ENCODE peak calls at places on chromosomes 12 and 14, in nine cellular contexts. One of them, this sample, is unnamed.

GRCh38 chr14:95490727-95491451 is 25.6 kb downstream of the SYNE3 start:
- DNase-seq in activated CD8-positive, alpha-beta memory T cell treated with anti-CD3 and anti-CD28 coated beads for 1 hour: no peak
- DNase-seq in fibroblast of the aortic adventitia: peak; percentile 86
- DNase-seq in adipocyte: no peak
- DNase-seq in NCI-H1417 treated with DMSO at 0.1 percent for 48 hours: no peak
- DNase-seq in Right ventricle myocardium superior: peak; percentile 82
- DNase-seq in 8988T: no peak
- DNase-seq in AG08395: no peak
- DNase-seq in non-pigmented ciliary epithelial cell: no peak
- DNase-seq in this sample: no peak

GRCh38 chr12:53677612-53678133 is 1.8 kb upstream of the ATP5MC2 start:
- DNase-seq in activated CD8-positive, alpha-beta memory T cell treated with anti-CD3 and anti-CD28 coated beads for 1 hour: no peak
- DNase-seq in fibroblast of the aortic adventitia: no peak
- DNase-seq in adipocyte: no peak
- DNase-seq in NCI-H1417 treated with DMSO at 0.1 percent for 48 hours: no peak
- DNase-seq in Right ventricle myocardium superior: no peak
- DNase-seq in 8988T: no peak
- DNase-seq in AG08395: no peak
- DNase-seq in non-pigmented ciliary epithelial cell: no peak
- DNase-seq in this sample: no peak

GRCh38 chr14:60753264-60754126 is 18.9 kb downstream of the MNAT1 start:
- DNase-seq in activated CD8-positive, alpha-beta memory T cell treated with anti-CD3 and anti-CD28 coated beads for 1 hour: peak; percentile 23
- DNase-seq in fibroblast of the aortic adventitia: no peak
- DNase-seq in adipocyte: no peak
- DNase-seq in NCI-H1417 treated with DMSO at 0.1 percent for 48 hours: no peak
- DNase-seq in Right ventricle myocardium superior: no peak
- DNase-seq in 8988T: no peak
- DNase-seq in AG08395: no peak
- DNase-seq in non-pigmented ciliary epithelial cell: no peak
- DNase-seq in this sample: peak; percentile 67

GRCh38 chr12:126537961-126538530 is 1472.8 kb downstream of the AACS start:
- DNase-seq in activated CD8-positive, alpha-beta memory T cell treated with anti-CD3 and anti-CD28 coated beads for 1 hour: no peak
- DNase-seq in fibroblast of the aortic adventitia: peak; percentile 28
- DNase-seq in adipocyte: no peak
- DNase-seq in NCI-H1417 treated with DMSO at 0.1 percent for 48 hours: no peak
- DNase-seq in Right ventricle myocardium superior: no peak
- DNase-seq in 8988T: no peak
- DNase-seq in AG08395: no peak
- DNase-seq in non-pigmented ciliary epithelial cell: no peak
- DNase-seq in this sample: no peak

GRCh38 chr14:89352976-89353817 is 63.8 kb downstream of the FOXN3 start:
- DNase-seq in activated CD8-positive, alpha-beta memory T cell treated with anti-CD3 and anti-CD28 coated beads for 1 hour: no peak
- DNase-seq in fibroblast of the aortic adventitia: no peak
- DNase-seq in adipocyte: no peak
- DNase-seq in NCI-H1417 treated with DMSO at 0.1 percent for 48 hours: no peak
- DNase-seq in Right ventricle myocardium superior: no peak
- DNase-seq in 8988T: no peak
- DNase-seq in AG08395: no peak
- DNase-seq in non-pigmented ciliary epithelial cell: no peak
- DNase-seq in this sample: no peak

GRCh38 chr12:26318661-26319068 is 123.3 kb downstream of the SSPN start:
- DNase-seq in activated CD8-positive, alpha-beta memory T cell treated with anti-CD3 and anti-CD28 coated beads for 1 hour: no peak
- DNase-seq in fibroblast of the aortic adventitia: peak; percentile 70
- DNase-seq in adipocyte: peak; percentile 47
- DNase-seq in NCI-H1417 treated with DMSO at 0.1 percent for 48 hours: no peak
- DNase-seq in Right ventricle myocardium superior: peak; percentile 55
- DNase-seq in 8988T: no peak
- DNase-seq in AG08395: peak; percentile 28
- DNase-seq in non-pigmented ciliary epithelial cell: peak; percentile 68
- DNase-seq in this sample: no peak

GRCh38 chr12:127147724-127148123 is 1119.2 kb upstream of the TMEM132C start:
- DNase-seq in activated CD8-positive, alpha-beta memory T cell treated with anti-CD3 and anti-CD28 coated beads for 1 hour: no peak
- DNase-seq in fibroblast of the aortic adventitia: no peak
- DNase-seq in adipocyte: no peak
- DNase-seq in NCI-H1417 treated with DMSO at 0.1 percent for 48 hours: no peak
- DNase-seq in Right ventricle myocardium superior: no peak
- DNase-seq in 8988T: no peak
- DNase-seq in AG08395: no peak
- DNase-seq in non-pigmented ciliary epithelial cell: no peak
- DNase-seq in this sample: no peak

GRCh38 chr14:29518335-29518734 is 409.3 kb downstream of the PRKD1 start:
- DNase-seq in activated CD8-positive, alpha-beta memory T cell treated with anti-CD3 and anti-CD28 coated beads for 1 hour: no peak
- DNase-seq in fibroblast of the aortic adventitia: peak; percentile 49
- DNase-seq in adipocyte: peak; percentile 52
- DNase-seq in NCI-H1417 treated with DMSO at 0.1 percent for 48 hours: peak; percentile 53
- DNase-seq in Right ventricle myocardium superior: no peak
- DNase-seq in 8988T: no peak
- DNase-seq in AG08395: peak; percentile 3
- DNase-seq in non-pigmented ciliary epithelial cell: no peak
- DNase-seq in this sample: no peak

This sample was measured in stimulated activated effector memory CD8-positive, alpha-beta T cell treated with anti-CD3 and anti-CD28 coated beads, Interleukin-12 subunit alpha, Interleukin-12 subunit beta, amount 100 ng/mL, for 72 hours.